ENCODE peak calls at places on chromosomes 5 and 9, in seven cellular contexts. U, M, B, F, T, Q and C are unnamed samples.

GRCh38 chr9:95101326-95101725 is 216.2 kb downstream of the FANCC start:
- DNase-seq in U (no peak), M (no peak), T (no peak), B (no peak), F (no peak), Q (no peak), C (no peak)

GRCh38 chr9:81595887-81596558 is 93.3 kb downstream of the TLE1 start:
- DNase-seq in B (no peak), Q (no peak), F (no peak), M (no peak), T (no peak), U (peak; percentile 9), C (no peak)

GRCh38 chr9:8653111-8653510 is 853.5 kb upstream of the DMAC1 start:
- DNase-seq in F (no peak), U (no peak), M (no peak), T (no peak), B (no peak), Q (no peak), C (no peak)

GRCh38 chr5:180820788-180821321 is 18.2 kb upstream of the MGAT1 start:
- DNase-seq in T (no peak), M (no peak), F (no peak), U (no peak), Q (no peak), B (no peak), C (no peak)

GRCh38 chr5:112240011-112240410 is 179.1 kb downstream of the EPB41L4A start:
- DNase-seq in U (no peak), F (no peak), M (no peak), T (no peak), Q (no peak), B (no peak), C (no peak)

GRCh38 chr5:52922384-52922783 is 66.8 kb upstream of the ITGA2 start:
- DNase-seq in U (no peak), B (no peak), F (no peak), M (no peak), Q (peak; percentile 38), T (no peak), C (no peak)

GRCh38 chr9:89642789-89643188 is 38.0 kb downstream of the GADD45G start:
- DNase-seq in F (no peak), B (no peak), T (no peak), U (no peak), M (no peak), Q (no peak), C (no peak)

GRCh38 chr5:159120446-159120845 is 20.7 kb upstream of the EBF1 start:
- DNase-seq in F (no peak), Q (no peak), B (no peak), M (no peak), T (no peak), U (no peak), C (no peak)

GRCh38 chr5:36728697-36729543 is 122.5 kb downstream of the SLC1A3 start:
- DNase-seq in U (peak; percentile 86), F (peak; percentile 74), Q (peak; percentile 11), M (no peak), T (peak; percentile 16), B (peak; percentile 45), C (no peak)